ENCODE peak calls at places on chromosomes 6 and 20, in ten cellular contexts. H is psoas muscle; C is right cardiac atrium; K is sigmoid colon; E is pancreas; F is body of pancreas; P is naive thymus-derived CD4-positive, alpha-beta T cell; V is heart right ventricle; Z is heart left ventricle; W is HCT116. B is an unnamed sample.
A peak's percentile ranks its signal among the peaks of the same experiment; 100 is the strongest.

GRCh38 chr6:157763129-157763893 is 59.7 kb upstream of the SNX9 start:
- DNase-seq in H (peak; percentile 69), C (peak; percentile 70), K (peak; percentile 81), E (peak; percentile 94), F (peak; percentile 99), P (no peak), V (peak; percentile 53), Z (peak; percentile 67), W (peak; percentile 93), B (peak; percentile 96)

GRCh38 chr6:82365011-82365751 is 1.6 kb downstream of the TPBG start:
- DNase-seq in H (no peak), C (peak; percentile 62), K (no peak), E (peak; percentile 76), F (peak; percentile 27), P (no peak), V (no peak), Z (no peak), W (peak; percentile 24), B (peak; percentile 60)

GRCh38 chr6:4348462-4349112 is 213.2 kb upstream of the ECI2 start:
- DNase-seq in H (no peak), C (peak; percentile 50), K (peak; percentile 88), E (no peak), F (no peak), P (no peak), V (no peak), Z (no peak), W (no peak), B (no peak)

GRCh38 chr20:53539516-53539915 is 54.1 kb downstream of the ZNF217 start:
- DNase-seq in H (no peak), C (no peak), K (no peak), E (no peak), F (no peak), P (no peak), V (no peak), Z (no peak), W (no peak), B (no peak)

GRCh38 chr20:39630215-39630614 is 668.1 kb downstream of the DHX35 start:
- DNase-seq in H (no peak), C (no peak), K (no peak), E (no peak), F (peak; percentile 4), P (no peak), V (no peak), Z (no peak), W (no peak), B (no peak)

GRCh38 chr6:132364249-132364648 is 37.0 kb downstream of the MOXD1 start:
- DNase-seq in H (no peak), C (no peak), K (no peak), E (no peak), F (no peak), P (no peak), V (no peak), Z (no peak), W (no peak), B (no peak)

GRCh38 chr6:56746767-56747504 is 104.2 kb upstream of the DST start:
- DNase-seq in H (no peak), C (no peak), K (no peak), E (no peak), F (no peak), P (no peak), V (no peak), Z (no peak), W (no peak), B (no peak)

GRCh38 chr6:157761331-157761921 is 61.6 kb upstream of the SNX9 start:
- DNase-seq in H (no peak), C (no peak), K (no peak), E (no peak), F (no peak), P (peak; percentile 49), V (no peak), Z (no peak), W (no peak), B (peak; percentile 70)

GRCh38 chr6:42819803-42820508 is 38.1 kb downstream of the BICRAL start:
- DNase-seq in H (no peak), C (no peak), K (no peak), E (no peak), F (peak; percentile 37), P (peak; percentile 43), V (no peak), Z (no peak), W (no peak), B (no peak)

GRCh38 chr6:39808934-39809333 is 16.8 kb downstream of the DAAM2 start:
- DNase-seq in H (no peak), C (no peak), K (no peak), E (no peak), F (no peak), P (no peak), V (no peak), Z (no peak), W (no peak), B (no peak)

GRCh38 chr6:589090-589489 is 67.8 kb downstream of the HUS1B start:
- DNase-seq in H (no peak), C (no peak), K (no peak), E (no peak), F (no peak), P (no peak), V (no peak), Z (peak; percentile 33), W (no peak), B (no peak)

GRCh38 chr6:593907-594212 is 63.0 kb downstream of the HUS1B start:
- DNase-seq in H (no peak), C (no peak), K (no peak), E (no peak), F (no peak), P (no peak), V (no peak), Z (no peak), W (no peak), B (no peak)

GRCh38 chr6:593139-593906 is 63.6 kb downstream of the HUS1B start:
- DNase-seq in H (no peak), C (peak; percentile 65), K (no peak), E (no peak), F (peak; percentile 53), P (peak; percentile 62), V (peak; percentile 58), Z (no peak), W (peak; percentile 44), B (peak; percentile 87)
- H3K27ac ChIP-seq in H (no peak overlapping the region), C (no peak overlapping the region), K (peak overlapping the region; percentile 65), E (no peak overlapping the region), F (no peak overlapping the region), P (no peak overlapping the region), V (no peak overlapping the region), Z (no peak overlapping the region), W (no peak overlapping the region), B (peak overlapping the region; percentile 14)

DNA sequence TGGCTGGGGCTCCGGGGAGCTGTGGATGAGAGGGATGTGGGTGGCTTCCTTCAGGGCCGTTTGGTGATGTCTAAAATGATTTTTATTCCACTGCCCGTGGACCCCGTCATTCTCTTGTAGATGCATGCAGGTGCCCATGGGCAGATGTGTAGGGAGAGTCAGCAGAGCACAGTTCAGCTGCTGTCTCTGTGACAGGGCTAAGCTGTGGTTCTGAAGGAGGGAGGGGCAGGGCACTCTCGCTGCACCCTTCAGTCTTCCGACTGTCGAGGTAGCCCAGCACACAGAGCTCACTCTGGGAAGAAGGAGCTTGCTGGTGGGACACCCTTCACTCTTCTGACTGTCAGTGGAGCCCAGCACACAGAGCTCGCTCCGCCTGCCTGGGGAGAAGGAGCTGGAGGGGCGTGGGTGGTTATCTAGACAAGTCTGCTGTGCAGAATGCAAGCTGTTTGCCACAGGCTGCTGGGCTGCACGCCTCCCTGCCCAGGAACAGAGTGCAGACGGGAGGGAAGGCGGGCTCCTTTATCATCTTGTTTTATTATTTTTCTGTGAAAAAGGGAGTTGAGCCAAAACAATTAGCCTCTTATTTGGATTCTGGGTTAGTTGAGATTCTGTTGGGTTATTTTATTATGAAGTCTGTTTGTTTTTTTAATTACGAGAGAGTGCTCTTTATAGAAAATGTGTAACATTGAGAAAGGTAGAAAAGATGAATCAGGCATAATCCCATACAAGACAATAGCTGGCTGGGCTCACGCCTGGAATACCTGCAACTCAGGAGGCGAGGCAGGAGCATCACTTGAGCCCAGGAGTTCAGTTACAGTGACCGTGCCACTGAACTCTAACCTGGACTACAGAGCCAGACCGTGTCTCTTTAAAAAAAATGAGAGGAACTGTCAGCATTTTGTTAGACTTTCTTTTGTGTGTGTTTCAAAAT is 28.2 kb upstream of the ADRM1 start:
- DNase-seq in H (no peak), C (no peak), K (no peak), E (no peak), F (no peak), P (no peak), V (no peak), Z (no peak), W (no peak), B (no peak)
- H3K27ac ChIP-seq in H (peak overlapping the region; percentile 95), C (no peak overlapping the region), K (no peak overlapping the region), E (no peak overlapping the region), F (no peak overlapping the region), P (no peak overlapping the region), V (no peak overlapping the region), Z (no peak overlapping the region), W (no peak overlapping the region), B (no peak overlapping the region)

GRCh38 chr20:49935746-49936152 is 448 bp upstream of the RNF114 start:
- DNase-seq in H (no peak), C (no peak), K (no peak), E (no peak), F (no peak), P (no peak), V (no peak), Z (peak; percentile 46), W (no peak), B (no peak)
- H3K27ac ChIP-seq in H (peak overlapping the region; percentile 99), C (peak overlapping the region; percentile 42), K (peak overlapping the region; percentile 96), E (peak overlapping the region; percentile 82), F (peak overlapping the region; percentile 96), P (peak overlapping the region; percentile 95), V (peak overlapping the region; percentile 93), Z (peak overlapping the region; percentile 92), W (no peak overlapping the region), B (peak overlapping the region; percentile 94)

GRCh38 chr20:3763691-3764601 is 3.6 kb downstream of the ADISSP start:
- DNase-seq in H (no peak), C (peak; percentile 49), K (no peak), E (no peak), F (no peak), P (no peak), V (no peak), Z (peak; percentile 25), W (no peak), B (no peak)
- H3K27ac ChIP-seq in H (no peak overlapping the region), C (no peak overlapping the region), K (peak overlapping the region; percentile 91), E (no peak overlapping the region), F (no peak overlapping the region), P (no peak overlapping the region), V (no peak overlapping the region), Z (no peak overlapping the region), W (no peak overlapping the region), B (no peak overlapping the region)

GRCh38 chr20:44970243-44970757 is 4.0 kb downstream of the STK4 start:
- DNase-seq in H (no peak), C (no peak), K (no peak), E (no peak), F (no peak), P (peak; percentile 48), V (no peak), Z (no peak), W (no peak), B (no peak)
- H3K27ac ChIP-seq in H (no peak overlapping the region), C (no peak overlapping the region), K (no peak overlapping the region), E (no peak overlapping the region), F (peak overlapping the region; percentile 40), P (peak overlapping the region; percentile 91), V (no peak overlapping the region), Z (no peak overlapping the region), W (no peak overlapping the region), B (peak overlapping the region; percentile 97)

B was measured in Peyer's patch.